ENCODE peak calls at places on chromosomes 11 and 22, in six cellular contexts. X, G, B, T, C and A are unnamed samples.

GRCh38 chr22:45933503-45934167 is 43.3 kb downstream of the WNT7B start:
- DNase-seq in X (no peak), G (no peak), B (no peak), T (no peak), C (no peak), A (no peak)

GRCh38 chr11:104570088-104570701 is 328.1 kb downstream of the CASP12 start:
- DNase-seq in X (no peak), G (peak; percentile 53), B (no peak), T (no peak), C (peak; percentile 16), A (no peak)

GRCh38 chr11:129861702-129862107 is 33.7 kb downstream of the NFRKB start:
- DNase-seq in X (peak; percentile 58), G (no peak), B (no peak), T (no peak), C (peak; percentile 90), A (peak; percentile 72)

GRCh38 chr11:102157219-102157618 is 47.0 kb downstream of the YAP1 start:
- DNase-seq in X (peak; percentile 68), G (no peak), B (no peak), T (no peak), C (peak; percentile 55), A (no peak)

GRCh38 chr22:17158568-17159503 is at the start of gene HDHD5:
- DNase-seq in X (peak; percentile 96), G (peak; percentile 93), B (peak; percentile 84), T (peak; percentile 96), C (peak; percentile 89), A (peak; percentile 98)

GRCh38 chr11:8261921-8262551 is 1.6 kb downstream of the LMO1 start:
- DNase-seq in X (no peak), G (no peak), B (no peak), T (no peak), C (no peak), A (no peak)

GRCh38 chr11:94834931-94835330 is 66.8 kb downstream of the AMOTL1 start:
- DNase-seq in X (no peak), G (no peak), B (no peak), T (no peak), C (no peak), A (no peak)

GRCh38 chr22:32018056-32018455 is 25.0 kb upstream of the SLC5A1 start:
- DNase-seq in X (no peak), G (no peak), B (no peak), T (no peak), C (no peak), A (no peak)